ENCODE peak calls at places on chromosomes 1 and 21, in six cellular contexts. N is brain microvascular endothelial cell, I is NB4, J is fibroblast of pulmonary artery, C is psoas muscle, M is foreskin fibroblast. G is an unnamed sample.

GRCh38 chr1:11961230-11961629 is 19.0 kb upstream of the MFN2 start:
- DNase-seq in M (peak; percentile 53), J (peak; percentile 35), N (peak; percentile 8), I (no peak), C (no peak), G (no peak)

GRCh38 chr1:162878000-162878596 is 17.1 kb upstream of the CCDC190 start:
- DNase-seq in I (peak; percentile 70), C (peak; percentile 61), M (peak; percentile 92), N (peak; percentile 90), J (peak; percentile 91), G (no peak)

GRCh38 chr1:180691322-180691721 is 59.5 kb downstream of the XPR1 start:
- DNase-seq in I (no peak), C (no peak), M (no peak), J (no peak), N (peak; percentile 3), G (no peak)

GRCh38 chr1:229841230-229841629 is 215.2 kb downstream of the URB2 start:
- DNase-seq in N (no peak), I (no peak), C (no peak), M (no peak), J (no peak), G (no peak)

GRCh38 chr1:27359822-27360158 is 7.0 kb downstream of the MAP3K6 start:
- DNase-seq in C (no peak), N (no peak), M (no peak), J (no peak), I (no peak), G (no peak)

GRCh38 chr1:156291226-156292061 is 4.0 kb downstream of the GLMP start:
- DNase-seq in N (peak; percentile 90), C (peak; percentile 92), I (no peak), M (peak; percentile 94), J (peak; percentile 77), G (peak; percentile 94)

GRCh38 chr1:201535046-201535777 is 3.7 kb upstream of the NAV1 start:
- DNase-seq in N (no peak), M (peak; percentile 82), I (no peak), J (peak; percentile 62), C (no peak), G (peak; percentile 53)

GRCh38 chr1:3732747-3733602 is 19.3 kb upstream of the CCDC27 start:
- DNase-seq in J (no peak), M (peak; percentile 56), C (peak; percentile 51), I (no peak), N (no peak), G (no peak)

GRCh38 chr1:145977486-145978476 is 13.3 kb downstream of the POLR3GL start:
- DNase-seq in C (peak; percentile 77), J (peak; percentile 92), I (peak; percentile 89), M (peak; percentile 91), N (peak; percentile 68), G (peak; percentile 80)

GRCh38 chr1:114154963-114155322 is 1.3 kb upstream of the SYT6 start:
- DNase-seq in M (peak; percentile 72), J (no peak), C (peak; percentile 55), N (no peak), I (peak; percentile 44), G (no peak)

GRCh38 chr1:108691128-108691885 is 803 bp upstream of the PRPF38B start:
- DNase-seq in J (no peak), M (no peak), C (no peak), I (no peak), N (no peak), G (no peak)

GRCh38 chr1:240562111-240562590 is 49.8 kb downstream of the GREM2 start:
- DNase-seq in M (peak; percentile 78), I (peak; percentile 2), N (no peak), J (peak; percentile 7), C (no peak), G (no peak)

GRCh38 chr1:183023146-183023600 is at the start of gene LAMC1:
- DNase-seq in I (peak; percentile 89), N (peak; percentile 68), J (peak; percentile 90), C (peak; percentile 93), M (peak; percentile 93), G (peak; percentile 83)

GRCh38 chr1:47785561-47786271 is 211.5 kb downstream of the TRABD2B start:
- DNase-seq in I (peak; percentile 6), J (no peak), M (peak; percentile 41), N (no peak), C (peak; percentile 71), G (peak; percentile 88)

GRCh38 chr1:242402956-242403355 is 121.5 kb downstream of the PLD5 start:
- DNase-seq in I (no peak), C (no peak), N (no peak), M (no peak), J (no peak), G (no peak)

GRCh38 chr1:221886311-221887090 is 144.6 kb upstream of the DUSP10 start:
- DNase-seq in M (peak; percentile 78), J (no peak), I (no peak), C (no peak), N (no peak), G (no peak)

GRCh38 chr1:97999320-97999719 is 78.5 kb upstream of the DPYD start:
- DNase-seq in I (no peak), J (peak; percentile 88), N (peak; percentile 86), M (peak; percentile 84), C (no peak), G (no peak)

GRCh38 chr1:111274653-111275052 is 16.0 kb upstream of the CHIA start:
- DNase-seq in I (no peak), J (no peak), C (no peak), N (no peak), M (peak; percentile 5), G (no peak)

GRCh38 chr1:228015276-228016180 is 8.7 kb downstream of the WNT3A start:
- DNase-seq in N (peak; percentile 34), J (peak; percentile 41), M (peak; percentile 36), C (peak; percentile 31), I (no peak), G (peak; percentile 52)

GRCh38 chr1:92317836-92318493 is 19.1 kb downstream of the RPAP2 start:
- DNase-seq in J (peak; percentile 29), M (no peak), C (no peak), N (peak; percentile 2), I (peak; percentile 55), G (no peak)

GRCh38 chr1:231613419-231614349 is 12.9 kb upstream of the DISC1 start:
- DNase-seq in I (peak; percentile 94), C (no peak), M (no peak), N (no peak), J (no peak), G (no peak)

GRCh38 chr1:56189946-56190920 is 389.1 kb downstream of the PLPP3 start:
- DNase-seq in N (no peak), M (peak; percentile 30), I (peak; percentile 4), C (no peak), J (peak; percentile 13), G (no peak)

GRCh38 chr1:178057863-178058576 is 35.9 kb upstream of the RASAL2 start:
- DNase-seq in N (peak; percentile 72), I (peak; percentile 64), M (peak; percentile 65), C (peak; percentile 73), J (peak; percentile 93), G (no peak)

GRCh38 chr1:50724626-50725286 is 235.3 kb downstream of the FAF1 start:
- DNase-seq in I (peak; percentile 63), C (no peak), M (no peak), J (no peak), N (no peak), G (no peak)

GRCh38 chr1:228453614-228454013 is 33.6 kb upstream of the RNF187 start:
- DNase-seq in C (no peak), J (no peak), N (no peak), I (no peak), M (no peak), G (no peak)

GRCh38 chr1:156796340-156797097 is 20.1 kb downstream of the SH2D2A start:
- DNase-seq in N (no peak), J (no peak), M (no peak), I (no peak), C (no peak), G (no peak)

GRCh38 chr1:17611991-17612390 is 72.5 kb downstream of the ARHGEF10L start:
- DNase-seq in M (peak; percentile 76), I (no peak), J (no peak), C (no peak), N (no peak), G (no peak)

GRCh38 chr1:34597877-34598514 is 156.9 kb upstream of the GJB5 start:
- DNase-seq in M (peak; percentile 40), C (peak; percentile 60), N (peak; percentile 44), I (peak; percentile 65), J (peak; percentile 26), G (no peak)

GRCh38 chr1:76136894-76137293 is 62.3 kb downstream of the ST6GALNAC3 start:
- DNase-seq in I (no peak), N (no peak), C (no peak), M (no peak), J (no peak), G (no peak)

GRCh38 chr1:194809665-194810064 is 1623.3 kb upstream of the B3GALT2 start:
- DNase-seq in N (no peak), M (no peak), J (no peak), C (no peak), I (no peak), G (no peak)

GRCh38 chr1:55898191-55898590 is 681.2 kb downstream of the PLPP3 start:
- DNase-seq in I (no peak), M (peak; percentile 82), N (peak; percentile 15), J (peak; percentile 89), C (no peak), G (no peak)

DNA sequence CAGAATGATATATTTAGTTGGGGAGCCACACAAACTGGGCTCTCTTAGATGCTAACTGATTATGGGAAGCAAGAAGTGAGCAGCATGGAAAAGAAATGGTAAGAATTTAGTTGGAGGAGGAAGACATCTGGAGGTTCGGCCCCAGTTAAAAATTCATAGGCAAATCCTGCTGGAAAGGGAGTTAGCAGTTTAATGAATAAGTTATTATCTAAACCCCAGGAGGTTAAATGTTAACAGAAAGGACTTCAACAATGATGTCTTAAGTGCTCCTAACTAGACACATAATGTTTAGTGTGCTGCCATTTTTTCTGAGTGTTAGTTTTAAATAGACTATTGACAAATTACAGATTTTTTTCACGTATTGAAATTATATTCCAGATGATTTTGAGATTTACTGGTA is 1265.3 kb upstream of the ADGRL2 start:
- DNase-seq in I (no peak), J (no peak), N (no peak), M (no peak), C (no peak), G (no peak)
- TF ChIP-seq CTCF in I (no peak), J (no peak), N (no peak), M (no peak), C (no peak), G (no peak)

GRCh38 chr1:106907795-106908194 is 148.7 kb upstream of the PRMT6 start:
- DNase-seq in I (no peak), C (no peak), J (no peak), N (no peak), M (no peak), G (no peak)
- H3K4me3 ChIP-seq in I (no peak overlapping the region), C (no peak overlapping the region), J (no peak overlapping the region), N (no peak overlapping the region), M (no peak overlapping the region), G (no peak overlapping the region)

GRCh38 chr21:35652872-35653271 is 407.5 kb downstream of the SETD4 start:
- DNase-seq in I (peak; percentile 6), M (no peak), N (no peak), C (no peak), J (no peak), G (no peak)
- TF ChIP-seq CTCF in I (no peak), M (no peak), N (no peak), C (no peak), J (no peak), G (no peak)

DNA sequence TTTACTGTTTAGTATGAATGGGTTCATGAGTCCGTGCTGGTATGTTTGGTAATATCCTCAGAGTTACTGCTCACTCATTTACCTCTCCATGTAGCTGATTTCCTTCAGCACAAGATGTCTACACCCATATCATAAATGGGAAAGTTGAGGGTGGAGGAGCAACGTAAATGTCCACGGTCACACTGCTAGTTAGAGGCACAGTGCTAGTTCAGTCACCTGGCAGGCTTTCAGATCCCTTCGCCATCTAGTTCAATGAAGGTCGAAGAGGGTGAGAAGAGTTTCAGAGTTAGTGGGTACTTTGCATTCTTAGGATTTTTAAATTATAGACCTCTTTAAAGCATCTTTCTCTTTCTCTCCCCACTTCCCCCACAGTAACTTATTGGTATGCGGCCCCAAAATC is 218.8 kb downstream of the ZP4 start:
- DNase-seq in J (no peak), M (no peak), I (no peak), C (no peak), N (no peak), G (no peak)
- H3K4me3 ChIP-seq in J (no peak overlapping the region), M (no peak overlapping the region), I (no peak overlapping the region), C (no peak overlapping the region), N (no peak overlapping the region), G (no peak overlapping the region)